ENCODE peak calls at places on chromosomes 12 and 14, in five cellular contexts. O is stimulated activated CD4-positive, alpha-beta T cell treated with anti-CD3 and anti-CD28 coated beads, Interleukin-2, amount 100 ng/mL, for 24 hours; D is ACHN; W is ELR; K is LHCN-M2. R is an unnamed sample.

GRCh38 chr12:90802727-90803126 is 152.2 kb downstream of the CCER1 start:
- DNase-seq in O (no peak), D (no peak), W (no peak), K (no peak), R (no peak)

GRCh38 chr12:32312049-32312670 is 87.2 kb upstream of the FGD4 start:
- DNase-seq in O (no peak), D (peak; percentile 84), W (peak; percentile 80), K (peak; percentile 55), R (peak; percentile 56)

GRCh38 chr14:38105106-38105702 is 102.5 kb upstream of the SSTR1 start:
- DNase-seq in O (no peak), D (no peak), W (no peak), K (no peak), R (no peak)

GRCh38 chr14:49863483-49864262 is 11.1 kb upstream of the NEMF start:
- DNase-seq in O (no peak), D (no peak), W (peak; percentile 23), K (no peak), R (no peak)

GRCh38 chr14:71856199-71856919 is 75.9 kb upstream of the RGS6 start:
- DNase-seq in O (no peak), D (no peak), W (no peak), K (no peak), R (no peak)

GRCh38 chr12:21941522-21942376 is 523 bp upstream of the ABCC9 start:
- DNase-seq in O (no peak), D (peak; percentile 60), W (peak; percentile 56), K (peak; percentile 16), R (no peak)

GRCh38 chr12:111238075-111238734 is 130.7 kb downstream of the PHETA1 start:
- DNase-seq in O (no peak), D (no peak), W (no peak), K (no peak), R (no peak)

GRCh38 chr12:49922349-49923034 is 18.8 kb upstream of the FAIM2 start:
- DNase-seq in O (no peak), D (no peak), W (no peak), K (no peak), R (no peak)

GRCh38 chr12:124737040-124737419 is 126.6 kb downstream of the SCARB1 start:
- DNase-seq in O (no peak), D (no peak), W (peak; percentile 62), K (peak; percentile 57), R (no peak)

GRCh38 chr12:101793401-101793800 is 37.4 kb downstream of the GNPTAB start:
- DNase-seq in O (no peak), D (peak; percentile 97), W (peak; percentile 92), K (peak; percentile 84), R (peak; percentile 96)

GRCh38 chr12:2129076-2129475 is 76.3 kb downstream of the CACNA1C start:
- DNase-seq in O (no peak), D (no peak), W (peak; percentile 96), K (peak; percentile 55), R (no peak)

GRCh38 chr12:6783828-6784227 is 5.5 kb upstream of the CD4 start:
- DNase-seq in O (no peak), D (no peak), W (no peak), K (no peak), R (no peak)

GRCh38 chr14:59698793-59699192 is 122.2 kb upstream of the CCDC175 start:
- DNase-seq in O (no peak), D (no peak), W (peak; percentile 28), K (peak; percentile 71), R (no peak)

GRCh38 chr14:58705066-58705465 is 67.3 kb downstream of the DACT1 start:
- DNase-seq in O (no peak), D (no peak), W (no peak), K (no peak), R (no peak)

GRCh38 chr14:48723841-48724495 is 862.2 kb downstream of the RPS29 start:
- DNase-seq in O (no peak), D (peak; percentile 15), W (no peak), K (no peak), R (no peak)

GRCh38 chr12:1922075-1922709 is 3.7 kb upstream of the CACNA2D4 start:
- DNase-seq in O (no peak), D (no peak), W (no peak), K (no peak), R (no peak)

GRCh38 chr12:75568387-75568786 is 57.0 kb upstream of the KRR1 start:
- DNase-seq in O (no peak), D (no peak), W (no peak), K (no peak), R (no peak)

GRCh38 chr14:24978862-24979724 is 70.9 kb downstream of the STXBP6 start:
- DNase-seq in O (no peak), D (peak; percentile 2), W (no peak), K (no peak), R (peak; percentile 43)

GRCh38 chr12:75427491-75427890 is 36.6 kb downstream of the GLIPR1L2 start:
- DNase-seq in O (no peak), D (no peak), W (no peak), K (no peak), R (no peak)

GRCh38 chr12:34286483-34286882 is 264.2 kb downstream of the ALG10 start:
- DNase-seq in O (no peak), D (no peak), W (no peak), K (no peak), R (no peak)

GRCh38 chr14:99679996-99680395 is 4.1 kb upstream of the CYP46A1 start:
- DNase-seq in O (no peak), D (no peak), W (no peak), K (no peak), R (no peak)